ENCODE peak calls at places on chromosomes 1 and 21, in ten cellular contexts. T is lower leg skin; I is HTR-8/SVneo; Y is EL; O is central memory CD4-positive, alpha-beta T cell; A is AG20443; M is effector CD4-positive, alpha-beta T cell; U is stimulated activated CD4-positive, alpha-beta T cell treated with anti-CD3 and anti-CD28 coated beads, TNF-alpha, amount 100 ng/mL, for 4 hours; N is stimulated activated naive B cell treated with anti-CD40 and anti-IgM and Interleukin-4, amounts not matched to agents 10 μg/mL and 1 μg/mL and 100 μg/mL, for 72 hours; Q is breast epithelium. V is an unnamed sample.

GRCh38 chr1:117653732-117654484 is 48.1 kb downstream of the TENT5C start:
- DNase-seq in Q (no peak), N (peak), Y (no peak), O (peak), I (no peak), A (no peak), M (no peak), U (no peak), T (no peak), V (no peak)

GRCh38 chr1:38003261-38004250 is 1.8 kb downstream of the FHL3 start:
- DNase-seq in A (no peak), N (no peak), T (peak), M (no peak), O (no peak), U (no peak), Q (no peak), I (no peak), Y (peak), V (peak)

GRCh38 chr1:171642197-171642596 is 10.3 kb downstream of the MYOC start:
- DNase-seq in T (no peak), Q (no peak), O (no peak), N (no peak), Y (no peak), M (no peak), U (no peak), I (no peak), A (no peak), V (no peak)

GRCh38 chr1:237851209-237851845 is 39.4 kb downstream of the ZP4 start:
- DNase-seq in Q (no peak), I (peak), N (no peak), Y (peak), M (no peak), T (no peak), U (no peak), A (no peak), O (no peak), V (no peak)

GRCh38 chr1:12674358-12674757 is 30.5 kb downstream of the AADACL4 start:
- DNase-seq in Q (no peak), I (no peak), O (no peak), A (no peak), N (no peak), U (no peak), T (no peak), M (no peak), Y (no peak), V (no peak)

GRCh38 chr1:14947421-14947820 is 206.1 kb upstream of the TMEM51 start:
- DNase-seq in A (no peak), Y (no peak), N (no peak), O (no peak), I (no peak), M (no peak), T (no peak), Q (no peak), U (no peak), V (no peak)

GRCh38 chr21:30491963-30492428 is at the start of gene KRTAP19-3:
- DNase-seq in N (no peak), I (no peak), Y (no peak), M (no peak), U (no peak), Q (no peak), A (no peak), O (no peak), T (no peak), V (no peak)

GRCh38 chr1:11485191-11485590 is 6.2 kb downstream of the DISP3 start:
- DNase-seq in A (no peak), I (no peak), T (no peak), M (no peak), N (no peak), O (no peak), Y (no peak), U (no peak), Q (no peak), V (no peak)

GRCh38 chr1:156812293-156812990 is 4.2 kb downstream of the SH2D2A start:
- DNase-seq in T (no peak), I (no peak), M (no peak), O (no peak), Q (no peak), U (no peak), Y (no peak), N (no peak), A (no peak), V (no peak)

GRCh38 chr1:78263459-78263858 is 217.7 kb downstream of the GIPC2 start:
- DNase-seq in Y (no peak), I (no peak), T (no peak), A (no peak), N (no peak), U (no peak), M (no peak), O (no peak), Q (no peak), V (no peak)

GRCh38 chr1:239778221-239778813 is 313.4 kb upstream of the FMN2 start:
- DNase-seq in M (no peak), A (no peak), N (no peak), Y (peak), T (no peak), Q (no peak), U (no peak), O (no peak), I (no peak), V (no peak)

GRCh38 chr21:32916088-32916487 is 109.6 kb upstream of the OLIG2 start:
- DNase-seq in A (no peak), T (no peak), U (no peak), M (no peak), O (no peak), Y (no peak), N (no peak), I (no peak), Q (no peak), V (no peak)

GRCh38 chr1:16474166-16474800 is 33.8 kb downstream of the NECAP2 start:
- DNase-seq in Y (no peak), T (no peak), U (no peak), Q (no peak), M (no peak), N (no peak), A (no peak), I (no peak), O (no peak), V (no peak)

GRCh38 chr1:78447096-78447495 is 43.7 kb upstream of the PTGFR start:
- DNase-seq in M (no peak), A (peak), U (no peak), Y (peak), I (no peak), Q (no peak), O (no peak), N (no peak), T (no peak), V (peak)

GRCh38 chr1:93735722-93736121 is 54.1 kb upstream of the BCAR3 start:
- DNase-seq in U (no peak), A (peak), T (no peak), O (no peak), I (peak), N (no peak), M (no peak), Q (no peak), Y (peak), V (peak)

GRCh38 chr1:94315552-94316116 is 78.2 kb upstream of the ARHGAP29 start:
- DNase-seq in Y (no peak), O (no peak), Q (no peak), M (no peak), T (no peak), I (no peak), U (no peak), A (no peak), N (no peak), V (no peak)

GRCh38 chr1:22281521-22282241 is 138.8 kb upstream of the WNT4 start:
- DNase-seq in U (no peak), N (no peak), O (no peak), Y (no peak), M (no peak), Q (no peak), T (peak), A (no peak), I (no peak), V (no peak)